ENCODE peak calls at places on chromosomes 13 and 19, in seven cellular contexts. I is cardiac muscle cell; X is BE2C; K is effector memory CD4-positive, alpha-beta T cell; A is H9; Z is CD8-positive, alpha-beta T cell; S is fibroblast of lung. E is an unnamed sample. For H3K4me1, the result is how much of the 10 kb centered on the place peaks cover.

GRCh38 chr13:25167775-25168174 is 4.3 kb downstream of the AMER2 start:
- DNase-seq in S (no peak), X (no peak), A (no peak), I (no peak), K (no peak), Z (no peak), E (no peak)

GRCh38 chr19:5694167-5694951 is 4.3 kb downstream of the RPL36 start:
- DNase-seq in Z (no peak), X (no peak), I (no peak), K (no peak), S (no peak), A (peak), E (peak)

GRCh38 chr19:45753548-45753947 is 15.5 kb downstream of the SIX5 start:
- DNase-seq in Z (no peak), S (no peak), I (peak), X (no peak), A (peak), K (no peak), E (no peak)

GRCh38 chr13:112117258-112117954 is 50.5 kb downstream of the SOX1 start:
- DNase-seq in K (no peak), I (no peak), Z (peak), A (no peak), S (no peak), X (no peak), E (no peak)

GRCh38 chr13:48985751-48986150 is 10.0 kb downstream of the FNDC3A start:
- DNase-seq in Z (no peak), I (no peak), S (no peak), A (no peak), X (no peak), K (no peak), E (no peak)

GRCh38 chr19:38033658-38034150 is 126.7 kb downstream of the SIPA1L3 start:
- DNase-seq in Z (no peak), S (peak), K (no peak), A (peak), X (no peak), I (no peak), E (no peak)

GRCh38 chr19:18788782-18789421 is 2.2 kb downstream of the COMP start:
- DNase-seq in Z (no peak), I (no peak), K (no peak), S (no peak), X (no peak), A (no peak), E (no peak)

GRCh38 chr13:28239374-28239773 is 101.0 kb downstream of the PAN3 start:
- DNase-seq in K (no peak), X (no peak), A (no peak), I (no peak), Z (no peak), S (no peak), E (no peak)

GRCh38 chr13:37870895-37871550 is 1.5 kb upstream of the TRPC4 start:
- DNase-seq in A (peak), K (no peak), Z (no peak), S (peak), I (no peak), X (no peak), E (no peak)

GRCh38 chr13:102825400-102825799 is 20.4 kb upstream of the ERCC5 start:
- DNase-seq in Z (no peak), S (no peak), A (peak), K (no peak), X (no peak), I (no peak), E (no peak)

GRCh38 chr19:11090264-11091032 is 1.2 kb downstream of the LDLR start:
- DNase-seq in A (peak), Z (peak), K (peak), S (peak), I (peak), X (peak), E (peak)
- H3K4me1 ChIP-seq in A (under half), Z (under half), K (under half), S (under half), I (under half), X (under half), E (under half)

DNA sequence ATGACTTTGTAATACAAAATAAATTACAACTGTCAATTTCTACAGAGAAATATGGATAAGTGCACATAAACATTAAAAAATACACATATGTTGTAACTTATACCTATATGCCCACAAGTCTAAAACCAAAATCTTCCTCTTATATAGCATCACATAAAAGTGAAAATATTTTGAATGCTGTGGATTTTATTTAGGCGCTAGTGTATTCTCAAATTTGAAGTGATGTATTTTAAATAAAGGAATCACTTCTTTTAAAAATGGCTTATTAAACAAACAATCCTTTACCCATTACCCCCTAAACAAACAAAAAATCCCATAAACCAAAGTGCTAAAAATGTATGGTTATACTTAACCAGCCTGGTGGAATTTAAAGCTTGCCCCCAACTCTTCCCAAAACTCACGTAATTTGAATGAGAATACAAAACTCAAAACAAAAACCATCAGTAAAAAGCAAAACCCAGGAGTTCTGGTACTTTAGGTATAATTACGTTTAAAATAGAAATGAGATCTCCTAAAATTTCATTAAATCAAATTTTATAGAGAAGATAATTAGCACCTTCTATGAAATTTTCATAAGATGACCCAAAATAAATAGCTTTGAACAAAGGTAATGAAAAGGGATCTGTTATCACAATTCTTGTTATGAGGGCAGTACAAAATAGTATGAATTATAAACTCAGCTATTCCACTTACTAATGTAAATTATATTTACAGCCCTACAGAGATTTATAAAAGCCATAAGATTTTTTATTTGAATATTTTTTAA is 63.5 kb downstream of the KCNRG start:
- DNase-seq in X (no peak), I (no peak), S (no peak), Z (no peak), A (no peak), K (no peak), E (no peak)
- H3K4me1 ChIP-seq in X (under half), I (under half), S (under half), Z (under half), A (under half), K (under half), E (under half)

DNA sequence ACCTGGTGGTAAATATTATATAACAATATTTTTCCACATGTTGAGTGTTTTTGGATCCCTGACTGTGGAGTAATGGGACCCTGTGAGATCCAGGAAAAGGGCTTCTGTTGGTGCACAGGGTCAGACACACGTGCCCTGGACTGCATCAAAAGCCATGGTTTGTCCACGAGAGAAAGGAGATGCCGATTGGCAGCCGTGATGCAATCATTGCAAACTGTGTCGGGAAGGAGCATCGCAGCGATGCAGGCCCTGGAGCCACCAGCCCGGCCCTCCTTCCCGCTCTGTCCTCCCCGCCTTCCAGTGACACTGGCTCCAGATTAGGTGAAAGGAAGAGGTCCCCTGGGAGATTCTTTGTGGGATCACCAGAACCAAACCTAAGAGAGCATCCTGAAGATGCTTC is 9.1 kb downstream of the COL4A2 start:
- DNase-seq in K (no peak), A (peak), X (no peak), Z (no peak), I (no peak), S (no peak), E (no peak)
- H3K4me1 ChIP-seq in K (under half), A (under half), X (under half), Z (under half), I (under half), S (under half), E (under half)

GRCh38 chr19:53883231-53883661 is 1.2 kb downstream of the PRKCG start:
- DNase-seq in Z (no peak), X (no peak), S (no peak), A (no peak), K (no peak), I (no peak), E (no peak)

GRCh38 chr19:53883741-53884140 is 1.7 kb downstream of the PRKCG start:
- DNase-seq in X (no peak), S (no peak), K (no peak), I (no peak), Z (no peak), A (no peak), E (no peak)

GRCh38 chr19:53880716-53881481 is 1.1 kb upstream of the PRKCG start:
- DNase-seq in K (no peak), S (no peak), X (no peak), A (peak), I (no peak), Z (no peak), E (no peak)

GRCh38 chr19:53881482-53882390 is at the start of gene PRKCG:
- DNase-seq in A (peak), X (peak), S (no peak), Z (peak), K (peak), I (peak), E (peak)

GRCh38 chr19:53882391-53883050 is 524 bp downstream of the PRKCG start:
- DNase-seq in S (no peak), Z (no peak), K (no peak), I (no peak), X (no peak), A (no peak), E (no peak)
- H3K4me1 ChIP-seq in S (under half), Z (under half), K (under half), I (under half), X (under half), A (under half), E (under half)

GRCh38 chr19:4012975-4013634 is 5.6 kb downstream of the PIAS4 start:
- DNase-seq in I (no peak), X (no peak), Z (no peak), S (no peak), A (no peak), K (no peak), E (no peak)

GRCh38 chr19:4010808-4011110 is 3.2 kb downstream of the PIAS4 start:
- DNase-seq in A (no peak), X (no peak), S (no peak), K (no peak), Z (no peak), I (peak), E (no peak)

GRCh38 chr19:4007836-4008539 is 452 bp downstream of the PIAS4 start:
- DNase-seq in A (no peak), X (no peak), K (no peak), S (no peak), Z (no peak), I (peak), E (no peak)

GRCh38 chr19:4012092-4012974 is 4.8 kb downstream of the PIAS4 start:
- DNase-seq in K (no peak), A (no peak), I (no peak), Z (no peak), S (no peak), X (no peak), E (peak)

DNA sequence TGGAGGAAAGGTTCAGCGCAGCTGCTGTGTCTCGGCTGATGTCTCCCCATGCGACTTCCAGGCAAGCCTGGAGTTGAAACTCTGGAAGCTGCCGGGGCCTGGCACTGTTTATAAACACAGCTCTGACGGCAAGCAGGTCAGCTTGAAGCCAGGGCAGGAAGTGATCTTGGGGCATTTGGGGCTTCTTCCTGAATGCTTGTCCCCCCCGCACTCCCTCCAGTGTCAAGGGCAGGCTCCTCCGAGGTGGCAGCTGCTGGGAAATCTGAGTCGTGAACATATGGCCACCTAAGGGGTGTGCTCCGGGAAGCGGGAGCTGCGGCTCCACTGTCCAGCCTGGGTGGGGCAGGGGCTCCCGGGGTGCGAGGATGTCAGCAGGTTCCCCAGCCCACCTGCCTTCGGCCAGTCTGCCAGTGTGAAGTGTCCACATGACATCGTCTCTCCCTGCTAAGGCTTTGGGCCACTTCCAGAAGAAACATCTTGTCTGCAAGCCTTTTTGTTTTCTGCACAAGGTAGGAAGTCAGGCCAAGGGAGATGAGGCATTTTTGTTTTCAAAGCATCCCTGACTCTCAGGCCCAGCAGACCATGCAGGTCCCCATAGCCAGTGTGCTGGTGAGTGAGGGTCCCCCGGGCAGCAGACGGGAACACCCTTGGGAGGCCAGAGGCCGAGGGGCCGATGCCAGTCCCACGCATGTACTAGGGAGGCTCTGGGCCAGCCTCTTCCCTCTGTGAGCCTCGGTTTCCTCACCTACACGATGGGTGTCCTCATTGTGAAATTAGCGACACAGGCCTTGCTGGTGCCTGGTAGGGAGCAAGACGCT is 2.7 kb downstream of the PIAS4 start:
- DNase-seq in K (no peak), S (no peak), X (no peak), A (no peak), I (no peak), Z (no peak), E (no peak)
- H3K4me1 ChIP-seq in K (under half), S (under half), X (under half), A (under half), I (under half), Z (under half), E (under half)

GRCh38 chr19:2044709-2045500 is 6.1 kb downstream of the MKNK2 start:
- DNase-seq in X (no peak), A (peak), Z (no peak), S (no peak), K (no peak), I (no peak), E (no peak)

GRCh38 chr19:2042485-2043268 is 8.4 kb downstream of the MKNK2 start:
- DNase-seq in K (no peak), A (no peak), Z (no peak), I (no peak), X (no peak), S (no peak), E (peak)

GRCh38 chr19:2041686-2042484 is 9.2 kb downstream of the MKNK2 start:
- DNase-seq in A (peak), S (peak), X (peak), K (peak), I (peak), Z (peak), E (peak)

GRCh38 chr19:2043864-2044708 is 7.0 kb downstream of the MKNK2 start:
- DNase-seq in I (no peak), Z (no peak), A (peak), S (no peak), X (no peak), K (no peak), E (no peak)

DNA sequence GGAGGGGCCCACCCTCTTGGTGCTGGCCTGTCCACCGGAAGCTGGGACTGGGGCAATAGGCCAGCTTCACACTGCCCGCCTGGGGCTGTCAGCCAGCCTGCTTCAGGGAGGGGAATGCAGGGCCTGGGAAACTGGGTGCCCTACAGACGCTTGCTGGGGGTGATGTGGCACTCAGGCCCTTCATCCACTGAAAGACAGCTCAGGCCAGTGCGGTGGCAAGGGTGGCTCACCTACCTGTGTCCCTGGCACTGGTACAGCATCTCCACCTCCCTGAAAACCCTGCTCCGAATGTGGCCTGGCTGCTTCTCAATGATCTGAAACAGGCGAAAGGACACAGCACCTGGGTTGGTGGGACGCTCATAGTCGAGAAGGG is 7.8 kb downstream of the MKNK2 start:
- DNase-seq in A (no peak), S (no peak), I (no peak), K (no peak), X (no peak), Z (no peak), E (no peak)
- H3K4me1 ChIP-seq in A (under half), S (under half), I (under half), K (half or more), X (under half), Z (half or more), E (half or more)

GRCh38 chr13:98479496-98480003 is 97.4 kb downstream of the STK24 start:
- DNase-seq in I (no peak), S (no peak), K (no peak), X (no peak), A (no peak), Z (no peak), E (no peak)
- H3K4me1 ChIP-seq in I (half or more), S (under half), K (half or more), X (under half), A (under half), Z (under half), E (half or more)

DNA sequence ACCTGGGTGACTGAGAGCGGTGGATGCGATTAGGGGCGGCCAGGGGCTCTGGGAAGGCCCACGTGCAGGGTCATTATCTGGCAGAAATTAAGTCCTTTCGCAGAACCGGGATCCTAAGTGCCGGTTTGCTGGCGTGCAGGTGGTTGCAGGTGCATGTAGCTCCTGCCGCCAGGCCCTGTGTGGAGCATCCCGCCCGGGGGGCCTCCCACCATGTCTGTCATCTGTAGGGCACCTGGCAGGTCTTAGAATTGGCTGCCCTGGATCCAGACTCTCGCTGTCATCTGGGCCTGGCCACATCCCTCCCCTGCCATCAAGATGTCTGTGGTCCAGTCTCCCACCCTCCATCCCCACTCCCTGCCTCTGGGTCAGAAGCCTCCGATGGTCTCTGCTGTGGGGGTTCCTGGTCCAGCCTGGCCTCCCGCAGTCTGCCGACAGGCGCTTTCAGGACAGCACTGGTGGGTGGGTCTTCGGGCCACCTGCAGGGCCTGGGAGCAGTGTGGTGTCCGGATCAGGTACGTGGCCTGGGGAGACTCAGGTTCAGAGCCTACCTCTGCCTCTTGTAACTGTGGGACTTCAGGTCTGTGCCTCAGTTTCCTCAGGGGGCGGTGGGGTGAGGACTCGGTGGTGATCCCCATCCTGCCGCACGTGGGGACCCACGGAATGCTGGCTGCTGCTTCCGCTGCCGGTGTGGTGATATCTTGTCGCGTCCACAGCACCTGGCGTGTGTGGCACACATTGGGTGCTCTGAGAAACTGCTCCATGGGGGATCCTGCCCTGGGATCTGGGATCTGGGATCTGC is 5.4 kb downstream of the GNA11 start:
- DNase-seq in A (no peak), K (no peak), Z (no peak), S (no peak), X (no peak), I (no peak), E (peak)
- H3K4me1 ChIP-seq in A (under half), K (under half), Z (under half), S (under half), X (under half), I (under half), E (under half)

GRCh38 chr19:15285896-15286591 is 46.3 kb downstream of the BRD4 start:
- DNase-seq in Z (no peak), S (no peak), A (no peak), X (no peak), K (no peak), I (no peak), E (no peak)
- H3K4me1 ChIP-seq in Z (half or more), S (under half), A (under half), X (under half), K (half or more), I (half or more), E (under half)

GRCh38 chr19:55255618-55256423 is 3.0 kb downstream of the PPP6R1 start:
- DNase-seq in X (no peak), A (no peak), S (peak), I (no peak), K (peak), Z (peak), E (no peak)

GRCh38 chr19:55258476-55258827 is 365 bp downstream of the PPP6R1 start:
- DNase-seq in Z (no peak), S (no peak), X (no peak), K (peak), I (peak), A (no peak), E (no peak)

GRCh38 chr19:55258828-55259539 is at the start of gene PPP6R1:
- DNase-seq in A (peak), X (peak), S (peak), I (peak), Z (peak), K (peak), E (peak)

GRCh38 chr19:55256562-55257460 is 2.0 kb downstream of the PPP6R1 start:
- DNase-seq in X (no peak), Z (no peak), I (no peak), S (no peak), A (no peak), K (no peak), E (no peak)

GRCh38 chr19:55257461-55258411 is 1.1 kb downstream of the PPP6R1 start:
- DNase-seq in X (no peak), K (no peak), S (no peak), Z (no peak), A (no peak), I (peak), E (no peak)
- H3K4me1 ChIP-seq in X (under half), K (under half), S (under half), Z (under half), A (under half), I (under half), E (under half)